ENCODE peak calls at places on chromosomes 7 and 10, in nine cellular contexts. T is H7, B is brain microvascular endothelial cell, W is neural progenitor cell, O is pancreas, K is left lung, N is uterus, H is AG04450, V is HepG2. D is an unnamed sample.

GRCh38 chr7:74606101-74606908 is 51.2 kb upstream of the GTF2I start:
- DNase-seq in T (peak; percentile 91), B (no peak), W (peak; percentile 49), O (peak; percentile 78), K (peak; percentile 82), N (no peak), H (no peak), V (no peak), D (no peak)

GRCh38 chr10:113854757-113855626 is 531 bp downstream of the NHLRC2 start:
- DNase-seq in T (peak; percentile 81), B (peak; percentile 41), W (peak; percentile 84), O (peak; percentile 76), K (peak; percentile 58), N (peak; percentile 57), H (no peak), V (peak; percentile 23), D (no peak)

GRCh38 chr10:8369666-8370065 is 315.2 kb downstream of the GATA3 start:
- DNase-seq in T (no peak), B (no peak), W (no peak), O (no peak), K (no peak), N (no peak), H (no peak), V (no peak), D (no peak)

GRCh38 chr7:19920200-19920599 is 146.8 kb upstream of the TMEM196 start:
- DNase-seq in T (no peak), B (peak; percentile 79), W (no peak), O (no peak), K (no peak), N (no peak), H (no peak), V (no peak), D (no peak)

GRCh38 chr10:89332718-89333281 is 5.0 kb downstream of the IFIT3 start:
- DNase-seq in T (no peak), B (no peak), W (no peak), O (no peak), K (no peak), N (no peak), H (no peak), V (no peak), D (no peak)

GRCh38 chr10:61859786-61860185 is 41.7 kb upstream of the ARID5B start:
- DNase-seq in T (no peak), B (no peak), W (no peak), O (no peak), K (no peak), N (no peak), H (no peak), V (no peak), D (no peak)

GRCh38 chr10:14414901-14415300 is 84.2 kb upstream of the FRMD4A start:
- DNase-seq in T (no peak), B (peak; percentile 90), W (no peak), O (no peak), K (no peak), N (no peak), H (peak; percentile 32), V (no peak), D (no peak)

GRCh38 chr7:55898287-55898686 is 11.0 kb downstream of the ZNF713 start:
- DNase-seq in T (no peak), B (no peak), W (no peak), O (no peak), K (no peak), N (no peak), H (no peak), V (no peak), D (no peak)

GRCh38 chr7:143181349-143181748 is 1.9 kb upstream of the TAS2R39 start:
- DNase-seq in T (no peak), B (no peak), W (no peak), O (no peak), K (no peak), N (no peak), H (no peak), V (no peak), D (no peak)

GRCh38 chr7:128735433-128735832 is 3.7 kb upstream of the CALU start:
- DNase-seq in T (no peak), B (no peak), W (no peak), O (no peak), K (no peak), N (no peak), H (no peak), V (no peak), D (no peak)

GRCh38 chr10:6269953-6270867 is 67.5 kb downstream of the PFKFB3 start:
- DNase-seq in T (no peak), B (no peak), W (no peak), O (no peak), K (no peak), N (no peak), H (no peak), V (no peak), D (peak; percentile 12)

GRCh38 chr7:120583835-120584586 is 273.9 kb downstream of the TSPAN12 start:
- DNase-seq in T (no peak), B (peak; percentile 85), W (no peak), O (no peak), K (no peak), N (no peak), H (peak; percentile 57), V (no peak), D (peak; percentile 79)

GRCh38 chr10:33229944-33230267 is 104.6 kb downstream of the NRP1 start:
- DNase-seq in T (no peak), B (no peak), W (no peak), O (no peak), K (no peak), N (no peak), H (no peak), V (no peak), D (no peak)

GRCh38 chr7:6286486-6286885 is 14.1 kb upstream of the CYTH3 start:
- DNase-seq in T (no peak), B (no peak), W (no peak), O (no peak), K (no peak), N (no peak), H (no peak), V (no peak), D (no peak)

GRCh38 chr10:71817831-71818268 is 33.2 kb downstream of the PSAP start:
- DNase-seq in T (no peak), B (no peak), W (no peak), O (peak; percentile 55), K (peak; percentile 77), N (no peak), H (no peak), V (no peak), D (no peak)

GRCh38 chr7:32059289-32060045 is 10.7 kb downstream of the PDE1C start:
- DNase-seq in T (no peak), B (no peak), W (no peak), O (no peak), K (no peak), N (no peak), H (no peak), V (no peak), D (no peak)

GRCh38 chr7:27122075-27122910 is 8.3 kb downstream of the HOXA4 start:
- DNase-seq in T (peak; percentile 60), B (no peak), W (no peak), O (no peak), K (no peak), N (no peak), H (no peak), V (peak; percentile 94), D (no peak)

GRCh38 chr7:143321734-143322133 is 5.8 kb downstream of the CLCN1 start:
- DNase-seq in T (peak; percentile 61), B (no peak), W (no peak), O (no peak), K (peak; percentile 57), N (no peak), H (no peak), V (no peak), D (no peak)

GRCh38 chr10:28220811-28221210 is 82.1 kb downstream of the MPP7 start:
- DNase-seq in T (no peak), B (no peak), W (no peak), O (no peak), K (no peak), N (no peak), H (no peak), V (no peak), D (no peak)

GRCh38 chr10:28219241-28219640 is 83.6 kb downstream of the MPP7 start:
- DNase-seq in T (no peak), B (peak; percentile 64), W (no peak), O (no peak), K (no peak), N (no peak), H (peak; percentile 13), V (no peak), D (no peak)

GRCh38 chr10:28214185-28214584 is 88.7 kb downstream of the MPP7 start:
- DNase-seq in T (no peak), B (no peak), W (no peak), O (no peak), K (no peak), N (no peak), H (no peak), V (no peak), D (no peak)

GRCh38 chr10:28215930-28216329 is 86.9 kb downstream of the MPP7 start:
- DNase-seq in T (no peak), B (no peak), W (no peak), O (no peak), K (no peak), N (no peak), H (no peak), V (peak; percentile 23), D (no peak)

DNA sequence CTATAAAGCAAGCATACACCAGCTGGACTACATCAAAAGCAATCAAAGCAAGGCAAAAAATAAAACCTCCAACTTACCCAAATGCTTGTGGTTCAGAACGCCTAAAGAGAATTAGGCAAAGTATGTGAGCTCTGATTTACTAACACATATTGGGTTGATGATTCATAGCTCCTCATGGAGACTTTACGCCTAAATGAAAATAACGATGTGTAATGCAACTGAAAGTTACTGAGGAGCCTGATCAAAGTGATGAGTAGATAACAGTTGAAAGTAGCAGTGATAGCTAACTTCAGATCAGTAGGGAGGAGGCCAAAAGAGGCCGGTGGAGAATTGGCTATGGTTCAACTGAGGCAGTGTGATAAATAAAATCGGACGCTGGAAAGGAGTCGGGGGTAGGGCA is 85.0 kb downstream of the MPP7 start:
- DNase-seq in T (no peak), B (peak; percentile 68), W (no peak), O (no peak), K (no peak), N (no peak), H (peak; percentile 77), V (no peak), D (peak; percentile 47)
- H3K4me3 ChIP-seq in T (no peak overlapping the region), B (no peak overlapping the region), W (no peak overlapping the region), O (no peak overlapping the region), K (no peak overlapping the region), N (no peak overlapping the region), H (no peak overlapping the region), V (no peak overlapping the region), D (no peak overlapping the region)

GRCh38 chr7:39609084-39609461 is 14.3 kb upstream of the RALA start:
- DNase-seq in T (peak; percentile 28), B (no peak), W (no peak), O (no peak), K (no peak), N (no peak), H (no peak), V (no peak), D (no peak)
- H3K4me3 ChIP-seq in T (no peak overlapping the region), B (peak overlapping the region; percentile 44), W (no peak overlapping the region), O (no peak overlapping the region), K (no peak overlapping the region), N (no peak overlapping the region), H (no peak overlapping the region), V (no peak overlapping the region), D (no peak overlapping the region)

GRCh38 chr7:151085329-151085690 is 965 bp upstream of the AGAP3 start:
- DNase-seq in T (no peak), B (no peak), W (no peak), O (no peak), K (no peak), N (peak; percentile 20), H (no peak), V (no peak), D (no peak)
- H3K4me3 ChIP-seq in T (peak overlapping the region; percentile 78), B (peak overlapping the region; percentile 78), W (peak overlapping the region; percentile 58), O (no peak overlapping the region), K (peak overlapping the region; percentile 26), N (no peak overlapping the region), H (peak overlapping the region; percentile 66), V (no peak overlapping the region), D (no peak overlapping the region)

GRCh38 chr7:30916767-30917166 is 5.1 kb downstream of the AQP1 start:
- DNase-seq in T (no peak), B (no peak), W (no peak), O (peak; percentile 25), K (no peak), N (no peak), H (no peak), V (no peak), D (no peak)
- H3K4me3 ChIP-seq in T (no peak overlapping the region), B (no peak overlapping the region), W (no peak overlapping the region), O (peak overlapping the region; percentile 46), K (no peak overlapping the region), N (no peak overlapping the region), H (no peak overlapping the region), V (no peak overlapping the region), D (no peak overlapping the region)